ENCODE peak calls at places on chromosome 17, in six cellular contexts. One of them, this sample, is unnamed.

GRCh38 chr17:75334723-75335122 is 45.5 kb upstream of the SLC25A19 start:
- DNase-seq in T47D: no peak
- DNase-seq in NCI-H1092 treated with DMSO at 0.1 percent for 48 hours: no peak
- DNase-seq in posterior cingulate gyrus: no peak
- DNase-seq in CD8-positive, alpha-beta T cell: no peak
- DNase-seq in osteocyte: no peak
- DNase-seq in this sample: no peak

GRCh38 chr17:58969156-58969555 is 137.5 kb downstream of the TRIM37 start:
- DNase-seq in T47D: no peak
- DNase-seq in NCI-H1092 treated with DMSO at 0.1 percent for 48 hours: peak; percentile 76
- DNase-seq in posterior cingulate gyrus: no peak
- DNase-seq in CD8-positive, alpha-beta T cell: no peak
- DNase-seq in osteocyte: no peak
- DNase-seq in this sample: no peak

GRCh38 chr17:72588961-72589360 is 468.1 kb downstream of the SOX9 start:
- DNase-seq in T47D: peak; percentile 66
- DNase-seq in NCI-H1092 treated with DMSO at 0.1 percent for 48 hours: peak; percentile 64
- DNase-seq in posterior cingulate gyrus: peak; percentile 46
- DNase-seq in CD8-positive, alpha-beta T cell: no peak
- DNase-seq in osteocyte: no peak
- DNase-seq in this sample: no peak

GRCh38 chr17:40854175-40854814 is 12.7 kb downstream of the KRT12 start:
- DNase-seq in T47D: no peak
- DNase-seq in NCI-H1092 treated with DMSO at 0.1 percent for 48 hours: no peak
- DNase-seq in posterior cingulate gyrus: no peak
- DNase-seq in CD8-positive, alpha-beta T cell: no peak
- DNase-seq in osteocyte: no peak
- DNase-seq in this sample: no peak

GRCh38 chr17:43979011-43979410 is 25.3 kb upstream of the PYY start:
- DNase-seq in T47D: no peak
- DNase-seq in NCI-H1092 treated with DMSO at 0.1 percent for 48 hours: no peak
- DNase-seq in posterior cingulate gyrus: no peak
- DNase-seq in CD8-positive, alpha-beta T cell: no peak
- DNase-seq in osteocyte: no peak
- DNase-seq in this sample: no peak

GRCh38 chr17:57986841-57987581 is 1.0 kb downstream of the VEZF1 start:
- DNase-seq in T47D: peak; percentile 71
- DNase-seq in NCI-H1092 treated with DMSO at 0.1 percent for 48 hours: no peak
- DNase-seq in posterior cingulate gyrus: no peak
- DNase-seq in CD8-positive, alpha-beta T cell: peak; percentile 62
- DNase-seq in osteocyte: no peak
- DNase-seq in this sample: peak; percentile 60

GRCh38 chr17:19361326-19361725 is 1.2 kb downstream of the B9D1 start:
- DNase-seq in T47D: no peak
- DNase-seq in NCI-H1092 treated with DMSO at 0.1 percent for 48 hours: no peak
- DNase-seq in posterior cingulate gyrus: no peak
- DNase-seq in CD8-positive, alpha-beta T cell: no peak
- DNase-seq in osteocyte: no peak
- DNase-seq in this sample: peak; percentile 50

GRCh38 chr17:76883744-76884525 is 15.7 kb downstream of the MGAT5B start:
- DNase-seq in T47D: no peak
- DNase-seq in NCI-H1092 treated with DMSO at 0.1 percent for 48 hours: no peak
- DNase-seq in posterior cingulate gyrus: no peak
- DNase-seq in CD8-positive, alpha-beta T cell: no peak
- DNase-seq in osteocyte: no peak
- DNase-seq in this sample: no peak

GRCh38 chr17:75404739-75405364 is 626 bp downstream of the GRB2 start:
- DNase-seq in T47D: peak; percentile 50
- DNase-seq in NCI-H1092 treated with DMSO at 0.1 percent for 48 hours: peak; percentile 30
- DNase-seq in posterior cingulate gyrus: peak; percentile 40
- DNase-seq in CD8-positive, alpha-beta T cell: peak; percentile 66
- DNase-seq in osteocyte: peak; percentile 87
- DNase-seq in this sample: peak; percentile 60

GRCh38 chr17:29196784-29197515 is 16.8 kb upstream of the MYO18A start:
- DNase-seq in T47D: no peak
- DNase-seq in NCI-H1092 treated with DMSO at 0.1 percent for 48 hours: no peak
- DNase-seq in posterior cingulate gyrus: no peak
- DNase-seq in CD8-positive, alpha-beta T cell: no peak
- DNase-seq in osteocyte: no peak
- DNase-seq in this sample: no peak

GRCh38 chr17:82889496-82890338 is 49.9 kb upstream of the ZNF750 start:
- DNase-seq in T47D: peak; percentile 99
- DNase-seq in NCI-H1092 treated with DMSO at 0.1 percent for 48 hours: no peak
- DNase-seq in posterior cingulate gyrus: no peak
- DNase-seq in CD8-positive, alpha-beta T cell: no peak
- DNase-seq in osteocyte: no peak
- DNase-seq in this sample: no peak

GRCh38 chr17:16106161-16106891 is 106.7 kb downstream of the TTC19 start:
- DNase-seq in T47D: peak; percentile 0
- DNase-seq in NCI-H1092 treated with DMSO at 0.1 percent for 48 hours: no peak
- DNase-seq in posterior cingulate gyrus: no peak
- DNase-seq in CD8-positive, alpha-beta T cell: no peak
- DNase-seq in osteocyte: no peak
- DNase-seq in this sample: peak; percentile 74

GRCh38 chr17:77493238-77493812 is 352.6 kb downstream of the SEC14L1 start:
- DNase-seq in T47D: no peak
- DNase-seq in NCI-H1092 treated with DMSO at 0.1 percent for 48 hours: no peak
- DNase-seq in posterior cingulate gyrus: no peak
- DNase-seq in CD8-positive, alpha-beta T cell: peak; percentile 50
- DNase-seq in osteocyte: no peak
- DNase-seq in this sample: no peak

GRCh38 chr17:79944251-79944812 is 91.3 kb downstream of the TBC1D16 start:
- DNase-seq in T47D: no peak
- DNase-seq in NCI-H1092 treated with DMSO at 0.1 percent for 48 hours: no peak
- DNase-seq in posterior cingulate gyrus: no peak
- DNase-seq in CD8-positive, alpha-beta T cell: no peak
- DNase-seq in osteocyte: no peak
- DNase-seq in this sample: no peak

GRCh38 chr17:60039509-60040442 is 38.9 kb downstream of the HEATR6 start:
- DNase-seq in T47D: peak; percentile 13
- DNase-seq in NCI-H1092 treated with DMSO at 0.1 percent for 48 hours: peak; percentile 46
- DNase-seq in posterior cingulate gyrus: no peak
- DNase-seq in CD8-positive, alpha-beta T cell: no peak
- DNase-seq in osteocyte: no peak
- DNase-seq in this sample: peak; percentile 13

GRCh38 chr17:57881143-57881542 is 31.3 kb upstream of the MRPS23 start:
- DNase-seq in T47D: no peak
- DNase-seq in NCI-H1092 treated with DMSO at 0.1 percent for 48 hours: no peak
- DNase-seq in posterior cingulate gyrus: no peak
- DNase-seq in CD8-positive, alpha-beta T cell: no peak
- DNase-seq in osteocyte: no peak
- DNase-seq in this sample: no peak

GRCh38 chr17:29138991-29139682 is 41.1 kb downstream of the MYO18A start:
- DNase-seq in T47D: no peak
- DNase-seq in NCI-H1092 treated with DMSO at 0.1 percent for 48 hours: no peak
- DNase-seq in posterior cingulate gyrus: peak; percentile 57
- DNase-seq in CD8-positive, alpha-beta T cell: peak; percentile 64
- DNase-seq in osteocyte: no peak
- DNase-seq in this sample: no peak

GRCh38 chr17:82056729-82057621 is 5.3 kb downstream of the GPS1 start:
- DNase-seq in T47D: no peak
- DNase-seq in NCI-H1092 treated with DMSO at 0.1 percent for 48 hours: no peak
- DNase-seq in posterior cingulate gyrus: no peak
- DNase-seq in CD8-positive, alpha-beta T cell: no peak
- DNase-seq in osteocyte: no peak
- DNase-seq in this sample: no peak

This sample was measured in SJCRH30.